ENCODE peak calls at places on chromosome 3, in six cellular contexts. F, D, R, Z, K and N are unnamed samples.

GRCh38 chr3:133301731-133302130 is 98.1 kb upstream of the BFSP2 start:
- DNase-seq in F (no peak), D (no peak), R (no peak), Z (no peak), K (no peak), N (no peak)

GRCh38 chr3:27093771-27094170 is 275.4 kb downstream of the NEK10 start:
- DNase-seq in F (no peak), D (no peak), R (no peak), Z (no peak), K (no peak), N (no peak)

GRCh38 chr3:85821130-85821756 is 862.5 kb downstream of the CADM2 start:
- DNase-seq in F (no peak), D (no peak), R (peak; percentile 23), Z (no peak), K (peak; percentile 13), N (no peak)

GRCh38 chr3:38325256-38325655 is 21.3 kb upstream of the XYLB start:
- DNase-seq in F (no peak), D (no peak), R (no peak), Z (no peak), K (no peak), N (no peak)

GRCh38 chr3:11603628-11604027 is 40.1 kb downstream of the VGLL4 start:
- DNase-seq in F (no peak), D (no peak), R (no peak), Z (no peak), K (no peak), N (no peak)

GRCh38 chr3:49004352-49005297 is 2.6 kb upstream of the WDR6 start:
- DNase-seq in F (no peak), D (no peak), R (peak; percentile 48), Z (peak; percentile 28), K (no peak), N (no peak)

GRCh38 chr3:14906355-14906960 is 40.9 kb upstream of the NR2C2 start:
- DNase-seq in F (no peak), D (no peak), R (no peak), Z (no peak), K (no peak), N (no peak)

GRCh38 chr3:126367316-126367805 is 10.2 kb upstream of the KLF15 start:
- DNase-seq in F (no peak), D (no peak), R (no peak), Z (no peak), K (no peak), N (no peak)

GRCh38 chr3:129112308-129113052 is 9.1 kb downstream of the RAB43 start:
- DNase-seq in F (no peak), D (no peak), R (peak; percentile 32), Z (no peak), K (no peak), N (no peak)
- TF ChIP-seq TAF1 in F (no peak), D (no peak), R (no peak), Z (no peak), K (no peak), N (no peak)

GRCh38 chr3:142664311-142664710 is 59.5 kb upstream of the TRPC1 start:
- DNase-seq in F (no peak), D (no peak), R (peak; percentile 66), Z (no peak), K (no peak), N (no peak)
- TF ChIP-seq POLR2A in F (no peak), D (no peak), R (no peak), Z (no peak), K (no peak), N (no peak)

GRCh38 chr3:16240229-16241023 is 24.3 kb downstream of the DPH3 start:
- DNase-seq in F (no peak), D (no peak), R (no peak), Z (no peak), K (no peak), N (no peak)
- TF ChIP-seq POLR2AphosphoS5 in F (no peak), D (no peak), R (no peak), Z (no peak), K (no peak), N (no peak)

DNA sequence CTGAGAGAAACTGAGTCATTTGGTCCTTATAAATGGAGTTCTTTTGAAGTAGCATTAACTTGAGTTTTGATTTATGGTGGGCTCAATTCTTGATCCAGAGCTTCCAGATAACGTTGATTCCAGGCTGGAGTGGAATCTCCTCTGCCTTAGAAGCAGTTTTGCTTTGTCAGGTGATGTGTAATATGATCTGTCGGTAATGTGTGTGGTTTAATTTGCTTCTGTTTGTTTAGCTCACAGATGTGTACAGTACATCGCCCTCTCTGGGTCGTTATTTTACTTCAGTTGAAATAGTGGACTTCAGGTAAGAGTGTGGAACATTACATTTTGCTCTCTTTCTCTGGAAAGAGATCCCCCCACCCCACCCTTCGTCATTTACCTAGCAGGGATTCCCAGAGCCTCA is 23.1 kb downstream of the C3orf52 start:
- DNase-seq in F (no peak), D (no peak), R (peak; percentile 7), Z (no peak), K (no peak), N (no peak)
- TF ChIP-seq TAF1 in F (no peak), D (no peak), R (no peak), Z (no peak), K (no peak), N (no peak)

GRCh38 chr3:47515864-47516319 is 2.4 kb upstream of the ELP6 start:
- DNase-seq in F (no peak), D (no peak), R (no peak), Z (no peak), K (no peak), N (no peak)

GRCh38 chr3:47517937-47518336 is 4.4 kb upstream of the ELP6 start:
- DNase-seq in F (no peak), D (no peak), R (no peak), Z (no peak), K (no peak), N (no peak)

GRCh38 chr3:47515100-47515499 is 1.6 kb upstream of the ELP6 start:
- DNase-seq in F (no peak), D (no peak), R (no peak), Z (no peak), K (no peak), N (no peak)

GRCh38 chr3:47512416-47513124 is 942 bp downstream of the ELP6 start:
- DNase-seq in F (no peak), D (no peak), R (no peak), Z (peak; percentile 54), K (no peak), N (no peak)

GRCh38 chr3:47513125-47513929 is at the start of gene ELP6:
- DNase-seq in F (peak; percentile 88), D (peak; percentile 92), R (peak; percentile 91), Z (peak; percentile 98), K (peak; percentile 93), N (peak; percentile 92)
- TF ChIP-seq POLR2A in F (peak; percentile 94), D (peak; percentile 91), R (peak; percentile 87), Z (peak; percentile 97), K (peak; percentile 79), N (peak; percentile 92)

GRCh38 chr3:113079532-113079931 is 88.7 kb downstream of the GTPBP8 start:
- DNase-seq in F (no peak), D (no peak), R (no peak), Z (no peak), K (no peak), N (no peak)

GRCh38 chr3:113086506-113087461 is 96.0 kb downstream of the GTPBP8 start:
- DNase-seq in F (no peak), D (no peak), R (peak; percentile 48), Z (no peak), K (no peak), N (no peak)

GRCh38 chr3:113088616-113089015 is 97.8 kb downstream of the GTPBP8 start:
- DNase-seq in F (no peak), D (no peak), R (no peak), Z (no peak), K (no peak), N (no peak)

DNA sequence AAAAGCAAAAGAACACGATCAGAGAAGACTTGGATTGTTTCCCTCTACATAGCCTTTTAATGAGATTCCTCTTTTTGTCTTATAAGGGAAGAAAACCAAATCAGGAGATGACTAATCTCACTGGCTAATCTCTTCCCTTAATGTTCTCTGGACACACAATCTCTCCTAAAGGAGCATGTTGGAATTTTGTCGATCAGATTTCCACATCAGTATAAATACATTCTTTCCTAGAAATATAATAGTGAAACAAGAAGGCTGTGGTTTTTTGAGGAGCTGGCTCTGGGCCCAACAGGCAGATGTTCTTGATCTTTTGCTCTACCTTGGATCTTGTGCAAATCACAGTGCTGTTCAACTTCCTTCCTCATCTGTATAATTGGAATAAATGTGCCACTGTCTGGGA is 94.0 kb downstream of the GTPBP8 start:
- DNase-seq in F (no peak), D (no peak), R (no peak), Z (no peak), K (no peak), N (no peak)
- TF ChIP-seq POLR2AphosphoS5 in F (no peak), D (no peak), R (no peak), Z (no peak), K (no peak), N (no peak)